ENCODE peak calls at places on chromosomes 1 and 21, in five cellular contexts. One of them, this sample, is unnamed.

GRCh38 chr1:211587123-211587522 is 8.2 kb upstream of the SLC30A1 start:
- DNase-seq in HepG2: no peak
- DNase-seq in SK-N-SH: no peak
- DNase-seq in GM12878: no peak
- DNase-seq in HCT116: no peak
- DNase-seq in this sample: no peak

GRCh38 chr1:226778657-226779058 is 39.6 kb upstream of the ITPKB start:
- DNase-seq in GM12878: no peak
- DNase-seq in HCT116: no peak
- DNase-seq in SK-N-SH: no peak
- DNase-seq in HepG2: no peak
- DNase-seq in this sample: peak

GRCh38 chr1:204130178-204130577 is 21.7 kb downstream of the ETNK2 start:
- DNase-seq in GM12878: no peak
- DNase-seq in SK-N-SH: peak
- DNase-seq in HCT116: no peak
- DNase-seq in HepG2: no peak
- DNase-seq in this sample: no peak

GRCh38 chr21:35491920-35492678 is 443.0 kb upstream of the RUNX1 start:
- DNase-seq in HepG2: no peak
- DNase-seq in HCT116: no peak
- DNase-seq in SK-N-SH: no peak
- DNase-seq in GM12878: no peak
- DNase-seq in this sample: no peak

GRCh38 chr1:6134741-6135510 is 45.2 kb downstream of the CHD5 start:
- DNase-seq in HCT116: no peak
- DNase-seq in SK-N-SH: no peak
- DNase-seq in HepG2: no peak
- DNase-seq in GM12878: no peak
- DNase-seq in this sample: no peak

GRCh38 chr1:119948342-119949214 is 52.3 kb upstream of the ADAM30 start:
- DNase-seq in GM12878: peak
- DNase-seq in SK-N-SH: peak
- DNase-seq in HepG2: peak
- DNase-seq in HCT116: peak
- DNase-seq in this sample: no peak

GRCh38 chr1:211591980-211592493 is 13.1 kb upstream of the SLC30A1 start:
- DNase-seq in SK-N-SH: no peak
- DNase-seq in HCT116: no peak
- DNase-seq in GM12878: no peak
- DNase-seq in HepG2: no peak
- DNase-seq in this sample: no peak

GRCh38 chr1:40899230-40899870 is 37.2 kb upstream of the CITED4 start:
- DNase-seq in GM12878: no peak
- DNase-seq in SK-N-SH: no peak
- DNase-seq in HepG2: no peak
- DNase-seq in HCT116: peak
- DNase-seq in this sample: peak

GRCh38 chr1:101112051-101112770 is 86.6 kb upstream of the DPH5 start:
- DNase-seq in SK-N-SH: no peak
- DNase-seq in HepG2: no peak
- DNase-seq in GM12878: peak
- DNase-seq in HCT116: no peak
- DNase-seq in this sample: no peak

GRCh38 chr1:150764617-150765090 is 924 bp downstream of the CTSS start:
- DNase-seq in HepG2: peak
- DNase-seq in HCT116: no peak
- DNase-seq in GM12878: no peak
- DNase-seq in SK-N-SH: no peak
- DNase-seq in this sample: no peak

GRCh38 chr1:230456478-230456877 is 30.3 kb upstream of the PGBD5 start:
- DNase-seq in HCT116: no peak
- DNase-seq in SK-N-SH: no peak
- DNase-seq in GM12878: no peak
- DNase-seq in HepG2: no peak
- DNase-seq in this sample: no peak

GRCh38 chr1:160030657-160031367 is 978 bp downstream of the PIGM start:
- DNase-seq in HepG2: no peak
- DNase-seq in SK-N-SH: peak
- DNase-seq in HCT116: no peak
- DNase-seq in GM12878: no peak
- DNase-seq in this sample: peak

GRCh38 chr1:179541774-179542173 is 34.0 kb downstream of the NPHS2 start:
- DNase-seq in SK-N-SH: no peak
- DNase-seq in HCT116: no peak
- DNase-seq in GM12878: no peak
- DNase-seq in HepG2: no peak
- DNase-seq in this sample: no peak

GRCh38 chr1:245086389-245086969 is 68.3 kb upstream of the KIF26B start:
- DNase-seq in HCT116: no peak
- DNase-seq in GM12878: no peak
- DNase-seq in HepG2: peak
- DNase-seq in SK-N-SH: no peak
- DNase-seq in this sample: no peak

GRCh38 chr1:154730251-154730650 is 122.3 kb upstream of the ADAR start:
- DNase-seq in SK-N-SH: no peak
- DNase-seq in HCT116: no peak
- DNase-seq in GM12878: no peak
- DNase-seq in HepG2: no peak
- DNase-seq in this sample: peak

GRCh38 chr21:35045539-35046222 is 3.4 kb downstream of the RUNX1 start:
- DNase-seq in HCT116: no peak
- DNase-seq in HepG2: no peak
- DNase-seq in SK-N-SH: no peak
- DNase-seq in GM12878: no peak
- DNase-seq in this sample: no peak

GRCh38 chr1:160961419-160961818 is 6.8 kb upstream of the ITLN2 start:
- DNase-seq in SK-N-SH: no peak
- DNase-seq in GM12878: no peak
- DNase-seq in HepG2: peak
- DNase-seq in HCT116: no peak
- DNase-seq in this sample: no peak

GRCh38 chr1:94801919-94802546 is 18.1 kb upstream of the SLC44A3 start:
- DNase-seq in HCT116: peak
- DNase-seq in SK-N-SH: peak
- DNase-seq in GM12878: no peak
- DNase-seq in HepG2: peak
- DNase-seq in this sample: peak

GRCh38 chr1:234154320-234155251 is 218.7 kb upstream of the COA6 start:
- DNase-seq in SK-N-SH: peak
- DNase-seq in GM12878: peak
- DNase-seq in HepG2: peak
- DNase-seq in HCT116: peak
- DNase-seq in this sample: peak

GRCh38 chr1:82279241-82279640 is 478.5 kb downstream of the ADGRL2 start:
- DNase-seq in HepG2: no peak
- DNase-seq in SK-N-SH: no peak
- DNase-seq in HCT116: no peak
- DNase-seq in GM12878: peak
- DNase-seq in this sample: no peak

GRCh38 chr1:6244401-6245054 is 549 bp downstream of the HES3 start:
- DNase-seq in SK-N-SH: no peak
- DNase-seq in GM12878: no peak
- DNase-seq in HCT116: no peak
- DNase-seq in HepG2: no peak
- DNase-seq in this sample: no peak

GRCh38 chr21:44800103-44800502 is 1.5 kb downstream of the UBE2G2 start:
- DNase-seq in GM12878: no peak
- DNase-seq in SK-N-SH: peak
- DNase-seq in HCT116: no peak
- DNase-seq in HepG2: peak
- DNase-seq in this sample: peak

GRCh38 chr1:44723496-44724407 is 7.2 kb downstream of the RNU5D-1 start:
- DNase-seq in GM12878: peak
- DNase-seq in HepG2: no peak
- DNase-seq in SK-N-SH: no peak
- DNase-seq in HCT116: no peak
- DNase-seq in this sample: no peak

GRCh38 chr1:154629160-154630073 is 21.4 kb upstream of the ADAR start:
- DNase-seq in HepG2: no peak
- DNase-seq in HCT116: no peak
- DNase-seq in GM12878: no peak
- DNase-seq in SK-N-SH: no peak
- DNase-seq in this sample: no peak

GRCh38 chr1:85214654-85215053 is 13.8 kb upstream of the SYDE2 start:
- DNase-seq in SK-N-SH: no peak
- DNase-seq in GM12878: no peak
- DNase-seq in HepG2: no peak
- DNase-seq in HCT116: no peak
- DNase-seq in this sample: peak

GRCh38 chr21:45320261-45320990 is 32.7 kb upstream of the POFUT2 start:
- DNase-seq in HCT116: no peak
- DNase-seq in HepG2: no peak
- DNase-seq in SK-N-SH: peak
- DNase-seq in GM12878: no peak
- DNase-seq in this sample: no peak

GRCh38 chr1:27106561-27107323 is 48.2 kb downstream of the SLC9A1 start:
- DNase-seq in HCT116: no peak
- DNase-seq in GM12878: no peak
- DNase-seq in HepG2: no peak
- DNase-seq in SK-N-SH: no peak
- DNase-seq in this sample: no peak

GRCh38 chr1:202750761-202751160 is 40.5 kb upstream of the SYT2 start:
- DNase-seq in HepG2: no peak
- DNase-seq in GM12878: no peak
- DNase-seq in HCT116: no peak
- DNase-seq in SK-N-SH: no peak
- DNase-seq in this sample: no peak

GRCh38 chr1:232193451-232193783 is 436.5 kb downstream of the SIPA1L2 start:
- DNase-seq in SK-N-SH: no peak
- DNase-seq in HepG2: no peak
- DNase-seq in HCT116: no peak
- DNase-seq in GM12878: no peak
- DNase-seq in this sample: no peak

GRCh38 chr1:21536223-21536622 is 27.0 kb downstream of the ALPL start:
- DNase-seq in HepG2: no peak
- DNase-seq in SK-N-SH: no peak
- DNase-seq in GM12878: no peak
- DNase-seq in HCT116: no peak
- DNase-seq in this sample: no peak

GRCh38 chr1:21532992-21533534 is 23.8 kb downstream of the ALPL start:
- DNase-seq in HCT116: no peak
- DNase-seq in GM12878: no peak
- DNase-seq in HepG2: peak
- DNase-seq in SK-N-SH: no peak
- DNase-seq in this sample: no peak

GRCh38 chr1:21537511-21537931 is 28.3 kb downstream of the ALPL start:
- DNase-seq in HCT116: no peak
- DNase-seq in SK-N-SH: no peak
- DNase-seq in GM12878: no peak
- DNase-seq in HepG2: peak
- DNase-seq in this sample: no peak

GRCh38 chr1:21532496-21532895 is 23.3 kb downstream of the ALPL start:
- DNase-seq in SK-N-SH: no peak
- DNase-seq in HCT116: no peak
- DNase-seq in HepG2: no peak
- DNase-seq in GM12878: no peak
- DNase-seq in this sample: no peak

DNA sequence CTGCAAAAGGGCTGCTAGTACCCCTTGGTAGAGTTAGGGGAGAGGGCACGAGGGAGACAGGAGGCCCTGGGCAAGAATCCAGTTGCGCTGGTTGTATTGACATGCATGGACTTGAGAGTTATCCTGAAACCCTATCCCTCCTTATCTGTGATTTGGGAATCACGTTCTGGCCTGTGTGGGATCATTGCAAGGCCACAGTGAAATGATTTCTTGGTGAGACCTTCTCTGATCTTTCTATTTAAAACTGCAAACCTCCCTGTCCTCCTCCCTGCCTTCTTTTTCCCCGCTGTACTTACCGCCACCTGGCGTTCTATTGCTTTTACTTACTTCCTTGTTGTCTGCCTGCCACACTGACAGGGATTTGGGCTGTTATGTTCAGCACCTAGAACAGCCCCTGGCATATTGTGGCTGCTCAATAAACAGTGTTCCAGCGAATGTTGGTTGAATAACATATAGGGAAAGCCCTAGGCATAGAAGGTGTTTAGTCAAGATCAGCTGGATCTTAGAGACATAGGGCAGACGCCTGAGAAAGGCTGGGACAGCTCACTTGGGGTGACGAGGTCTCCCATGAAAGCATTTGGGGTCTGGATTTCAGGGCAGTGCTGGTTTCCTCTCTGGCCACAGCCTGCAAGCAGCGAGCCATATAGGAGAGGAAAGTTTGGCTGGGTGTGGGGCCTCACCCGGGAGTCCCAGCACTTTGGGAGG is 25.6 kb downstream of the ALPL start:
- DNase-seq in SK-N-SH: no peak
- DNase-seq in HepG2: peak
- DNase-seq in HCT116: peak
- DNase-seq in GM12878: no peak
- DNase-seq in this sample: peak
- TF ChIP-seq JUND in SK-N-SH: no peak
- TF ChIP-seq JUND in HepG2: no peak
- TF ChIP-seq JUND in HCT116: no peak
- TF ChIP-seq JUND in GM12878: no peak
- TF ChIP-seq JUND in this sample: no peak

GRCh38 chr1:42747125-42747524 is 7.1 kb upstream of the CLDN19 start:
- DNase-seq in HCT116: no peak
- DNase-seq in SK-N-SH: peak
- DNase-seq in GM12878: no peak
- DNase-seq in HepG2: no peak
- DNase-seq in this sample: no peak
- TF ChIP-seq JUND in HCT116: no peak
- TF ChIP-seq JUND in SK-N-SH: no peak
- TF ChIP-seq JUND in GM12878: no peak
- TF ChIP-seq JUND in HepG2: no peak
- TF ChIP-seq JUND in this sample: no peak

GRCh38 chr1:33321178-33321577 is 280 bp upstream of the A3GALT2 start:
- DNase-seq in HepG2: no peak
- DNase-seq in GM12878: no peak
- DNase-seq in HCT116: no peak
- DNase-seq in SK-N-SH: no peak
- DNase-seq in this sample: no peak
- TF ChIP-seq JUND in HepG2: no peak
- TF ChIP-seq JUND in GM12878: no peak
- TF ChIP-seq JUND in HCT116: no peak
- TF ChIP-seq JUND in SK-N-SH: no peak
- TF ChIP-seq JUND in this sample: no peak

GRCh38 chr1:16054598-16055540 is 11.3 kb downstream of the CLCNKB start:
- DNase-seq in GM12878: no peak
- DNase-seq in HepG2: no peak
- DNase-seq in SK-N-SH: no peak
- DNase-seq in HCT116: no peak
- DNase-seq in this sample: no peak
- TF ChIP-seq JUND in GM12878: no peak
- TF ChIP-seq JUND in HepG2: no peak
- TF ChIP-seq JUND in SK-N-SH: no peak
- TF ChIP-seq JUND in HCT116: no peak
- TF ChIP-seq JUND in this sample: no peak

DNA sequence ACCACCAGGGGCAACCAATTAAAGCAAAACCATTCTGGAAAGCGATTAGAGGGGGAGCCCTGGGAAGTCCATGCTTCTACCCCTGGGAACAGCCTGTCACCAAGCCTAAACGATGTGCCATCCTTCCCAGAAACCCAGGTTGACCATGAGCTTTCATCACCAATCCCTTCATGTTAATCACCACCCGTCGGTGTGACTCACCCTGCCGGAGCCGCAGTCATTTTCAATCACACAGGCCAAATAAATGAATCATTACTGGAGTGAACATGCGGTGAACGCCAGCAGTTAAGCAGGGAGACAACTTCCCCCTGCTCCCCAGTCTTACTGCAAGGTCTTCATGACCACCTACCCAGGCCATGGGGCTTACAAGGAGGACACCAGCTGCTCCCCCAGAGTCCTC is 308.8 kb downstream of the AJAP1 start:
- DNase-seq in SK-N-SH: no peak
- DNase-seq in HCT116: no peak
- DNase-seq in GM12878: no peak
- DNase-seq in HepG2: no peak
- DNase-seq in this sample: no peak
- TF ChIP-seq JUND in SK-N-SH: no peak
- TF ChIP-seq JUND in HCT116: no peak
- TF ChIP-seq JUND in GM12878: no peak
- TF ChIP-seq JUND in HepG2: no peak
- TF ChIP-seq JUND in this sample: no peak

This sample was measured in T47D.